ENCODE peak calls at places on chromosomes 7 and 10, in ten cellular contexts. C is DND-41; F is HAP-1; G is lower lobe of right lung; L is CD8-positive, alpha-beta memory T cell; U is HCT116; Y is heart left ventricle; D is HepG2; O is hepatocyte; I is fibroblast of lung. P is an unnamed sample.

GRCh38 chr7:70520604-70521003 is 611.3 kb upstream of the GALNT17 start:
- DNase-seq in G (no peak), L (no peak), I (peak; percentile 72), F (no peak), D (peak; percentile 52), U (no peak), C (no peak), O (no peak), Y (no peak), P (no peak)

GRCh38 chr10:248307-248706 is 113.1 kb downstream of the ZMYND11 start:
- DNase-seq in D (no peak), C (no peak), G (no peak), U (no peak), L (no peak), Y (no peak), I (peak; percentile 78), F (no peak), O (no peak), P (no peak)

GRCh38 chr10:11697718-11698527 is 44.3 kb upstream of the ECHDC3 start:
- DNase-seq in O (no peak), U (no peak), G (no peak), F (no peak), Y (no peak), L (no peak), I (no peak), C (peak; percentile 28), D (peak; percentile 78), P (no peak)

GRCh38 chr10:35495521-35496238 is 109.5 kb upstream of the GJD4 start:
- DNase-seq in O (no peak), C (no peak), F (no peak), G (no peak), L (no peak), U (no peak), Y (no peak), D (peak; percentile 63), I (no peak), P (no peak)

GRCh38 chr10:49620841-49621378 is 7.1 kb downstream of the CHAT start:
- DNase-seq in U (no peak), L (no peak), C (no peak), I (no peak), F (no peak), D (no peak), Y (no peak), G (no peak), O (no peak), P (no peak)

GRCh38 chr7:29588900-29589696 is 25.5 kb downstream of the PRR15 start:
- DNase-seq in I (no peak), Y (no peak), C (peak; percentile 51), U (peak; percentile 56), G (no peak), L (no peak), O (peak; percentile 61), D (peak; percentile 43), F (peak; percentile 71), P (no peak)

GRCh38 chr10:76202777-76203176 is 771.4 kb downstream of the LRMDA start:
- DNase-seq in I (peak; percentile 79), Y (no peak), F (no peak), D (no peak), G (no peak), C (no peak), U (no peak), O (no peak), L (no peak), P (no peak)

GRCh38 chr7:111485981-111486380 is 76.3 kb downstream of the IMMP2L start:
- DNase-seq in Y (no peak), G (no peak), U (no peak), O (no peak), I (no peak), C (no peak), F (no peak), D (no peak), L (no peak), P (no peak)

GRCh38 chr10:3873728-3874461 is 88.9 kb upstream of the KLF6 start:
- DNase-seq in G (no peak), U (peak; percentile 51), C (no peak), Y (no peak), D (peak; percentile 79), F (no peak), L (no peak), O (peak; percentile 79), I (peak; percentile 62), P (peak; percentile 87)

GRCh38 chr10:43869669-43870322 is 221.1 kb upstream of the ZNF32 start:
- DNase-seq in I (no peak), F (no peak), O (no peak), Y (no peak), U (no peak), L (no peak), G (no peak), D (no peak), C (no peak), P (no peak)

GRCh38 chr7:105672820-105673219 is 91.5 kb upstream of the EFCAB10 start:
- DNase-seq in U (no peak), F (no peak), Y (no peak), O (no peak), G (no peak), C (peak; percentile 54), D (no peak), I (no peak), L (no peak), P (no peak)

GRCh38 chr7:39272111-39272510 is 294.1 kb upstream of the YAE1 start:
- DNase-seq in O (no peak), L (no peak), U (no peak), F (no peak), G (no peak), C (no peak), Y (no peak), D (no peak), I (no peak), P (no peak)

GRCh38 chr10:46543379-46544014 is 13.0 kb downstream of the GPRIN2 start:
- DNase-seq in C (no peak), O (no peak), G (peak; percentile 45), L (no peak), F (peak; percentile 8), D (no peak), U (no peak), I (no peak), Y (no peak), P (no peak)

GRCh38 chr7:44955733-44956132 is 23.1 kb downstream of the MYO1G start:
- DNase-seq in C (no peak), I (no peak), L (no peak), Y (no peak), F (no peak), O (no peak), D (no peak), G (no peak), U (no peak), P (peak; percentile 2)

GRCh38 chr10:98038333-98038732 is 7.9 kb upstream of the CRTAC1 start:
- DNase-seq in F (no peak), U (no peak), I (no peak), G (peak; percentile 60), D (no peak), Y (no peak), L (no peak), C (no peak), O (peak; percentile 30), P (no peak)
- H3K27me3 ChIP-seq in F (peaks cover 58% of the 10 kb centered on the region), U (peaks cover 51% of the 10 kb centered on the region), I (peaks cover 6% of the 10 kb centered on the region), G (peaks cover 51% of the 10 kb centered on the region), D (peaks cover 42% of the 10 kb centered on the region), Y (no peaks in the 10 kb centered on the region), L (peaks cover 35% of the 10 kb centered on the region), C (peaks cover 38% of the 10 kb centered on the region), O (peaks cover 85% of the 10 kb centered on the region), P (peaks cover 34% of the 10 kb centered on the region)

GRCh38 chr10:103082683-103083082 is 110.4 kb downstream of the NT5C2 start:
- DNase-seq in G (no peak), I (no peak), U (no peak), L (no peak), D (no peak), C (no peak), Y (no peak), F (no peak), O (no peak), P (no peak)
- H3K36me3 ChIP-seq in G (peaks cover 71% of the 10 kb centered on the region), I (no peaks in the 10 kb centered on the region), U (peaks cover 14% of the 10 kb centered on the region), L (peaks cover 5% of the 10 kb centered on the region), D (peaks cover 13% of the 10 kb centered on the region), C (peaks cover 53% of the 10 kb centered on the region), Y (peaks cover 9% of the 10 kb centered on the region), F (peaks cover 4% of the 10 kb centered on the region), O (no peaks in the 10 kb centered on the region), P (peaks cover 24% of the 10 kb centered on the region)

GRCh38 chr7:92631067-92631829 is 41.1 kb upstream of the FAM133B start:
- DNase-seq in I (no peak), G (no peak), U (no peak), Y (no peak), L (no peak), C (peak; percentile 63), O (no peak), D (no peak), F (no peak), P (peak; percentile 54)
- H3K4me1 ChIP-seq in I (peaks cover 9% of the 10 kb centered on the region), G (peaks cover 36% of the 10 kb centered on the region), U (peaks cover 48% of the 10 kb centered on the region), Y (peaks cover 50% of the 10 kb centered on the region), L (peaks cover 34% of the 10 kb centered on the region), C (peaks cover 90% of the 10 kb centered on the region), O (peaks cover 16% of the 10 kb centered on the region), D (peaks cover 35% of the 10 kb centered on the region), F (peaks cover 13% of the 10 kb centered on the region), P (peaks cover 18% of the 10 kb centered on the region)

GRCh38 chr7:138979226-138979979 is 1.8 kb downstream of the KIAA1549 start:
- DNase-seq in F (no peak), I (no peak), L (no peak), U (peak; percentile 10), G (no peak), Y (no peak), D (peak; percentile 26), C (no peak), O (no peak), P (no peak)

GRCh38 chr7:138980575-138981285 is 459 bp downstream of the KIAA1549 start:
- DNase-seq in G (peak; percentile 50), L (no peak), C (peak; percentile 35), F (peak; percentile 67), D (no peak), Y (no peak), U (no peak), I (no peak), O (peak; percentile 13), P (no peak)

GRCh38 chr7:138979988-138980574 is 1.1 kb downstream of the KIAA1549 start:
- DNase-seq in U (no peak), I (peak; percentile 45), G (no peak), D (no peak), C (no peak), L (no peak), F (peak; percentile 22), O (no peak), Y (no peak), P (no peak)

GRCh38 chr7:138981332-138982203 is at the start of gene KIAA1549:
- DNase-seq in U (peak; percentile 12), O (peak; percentile 92), L (peak; percentile 32), D (peak; percentile 33), I (peak; percentile 68), F (peak; percentile 77), C (peak; percentile 54), G (peak; percentile 78), Y (peak; percentile 68), P (peak; percentile 59)

DNA sequence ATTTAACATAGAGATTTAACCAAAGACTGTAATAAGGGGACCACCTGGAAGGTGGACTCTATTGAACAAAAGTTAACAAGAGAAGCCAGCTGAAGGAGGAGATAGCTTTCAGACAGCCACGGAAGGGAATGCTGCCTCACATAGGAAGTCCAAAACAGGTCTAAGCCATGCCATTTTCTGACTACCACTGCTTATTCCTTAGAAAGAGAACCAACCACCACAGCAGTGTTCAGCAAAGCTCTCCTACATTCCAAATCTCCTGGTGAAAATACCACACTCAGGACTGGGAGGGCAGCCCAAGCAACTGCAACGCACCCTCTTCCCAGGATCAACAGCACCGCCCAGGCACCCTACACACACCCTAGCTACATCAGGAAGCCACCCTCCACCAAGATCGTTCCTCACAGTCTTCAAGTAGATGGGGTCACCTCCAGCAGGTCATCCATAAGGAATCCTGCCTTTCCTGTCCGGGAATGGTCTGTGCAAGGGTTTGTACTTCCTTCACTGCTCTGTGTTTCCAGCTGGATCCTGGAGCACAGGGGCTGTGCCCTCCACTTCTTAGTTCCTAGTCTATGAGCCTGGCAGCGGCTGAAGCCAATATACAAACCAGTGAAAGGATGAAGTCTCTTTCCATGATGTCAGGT is 2.5 kb downstream of the KIAA1549 start:
- DNase-seq in G (no peak), D (no peak), L (no peak), Y (no peak), F (no peak), O (no peak), I (no peak), U (no peak), C (no peak), P (no peak)
- H3K27me3 ChIP-seq in G (peaks cover 4% of the 10 kb centered on the region), D (peaks cover 10% of the 10 kb centered on the region), L (peaks cover 26% of the 10 kb centered on the region), Y (no peaks in the 10 kb centered on the region), F (no peaks in the 10 kb centered on the region), O (no peaks in the 10 kb centered on the region), I (no peaks in the 10 kb centered on the region), U (no peaks in the 10 kb centered on the region), C (peaks cover 16% of the 10 kb centered on the region), P (peaks cover 36% of the 10 kb centered on the region)

P was measured in CD4-positive, CD25-positive, alpha-beta regulatory T cell.